ENCODE peak calls at places on chromosomes 1 and 21, in eight cellular contexts. I is HCT116, T is GM23338, A is GM12878, V is H1, H is HepG2, E is endothelial cell of umbilical vein, M is K562. K is an unnamed sample.

GRCh38 chr1:9877962-9878361 is 32.1 kb downstream of the CTNNBIP1 start:
- DNase-seq in I (peak), T (no peak), A (no peak), V (no peak), H (no peak), E (no peak), M (no peak), K (no peak)

GRCh38 chr1:70142120-70142519 is 63.3 kb downstream of the LRRC40 start:
- DNase-seq in I (no peak), T (peak), A (no peak), V (no peak), H (no peak), E (no peak), M (peak), K (no peak)

GRCh38 chr21:39316062-39316461 is 2.6 kb upstream of the BRWD1 start:
- DNase-seq in I (no peak), T (no peak), A (no peak), V (no peak), H (no peak), E (no peak), M (no peak), K (no peak)

GRCh38 chr1:156146006-156146748 is 7.2 kb upstream of the SEMA4A start:
- DNase-seq in I (peak), T (peak), A (peak), V (no peak), H (peak), E (peak), M (peak), K (no peak)

GRCh38 chr1:186325239-186325638 is 49.8 kb downstream of the TPR start:
- DNase-seq in I (peak), T (peak), A (no peak), V (no peak), H (peak), E (peak), M (peak), K (no peak)

GRCh38 chr21:32467291-32467690 is 54.8 kb downstream of the EVA1C start:
- DNase-seq in I (no peak), T (peak), A (no peak), V (no peak), H (no peak), E (no peak), M (no peak), K (no peak)

GRCh38 chr1:247367786-247368342 is 36.2 kb upstream of the ZNF496 start:
- DNase-seq in I (no peak), T (no peak), A (no peak), V (no peak), H (no peak), E (no peak), M (no peak), K (no peak)

GRCh38 chr1:39174400-39175081 is 30.0 kb upstream of the MACF1 start:
- DNase-seq in I (no peak), T (no peak), A (no peak), V (no peak), H (no peak), E (no peak), M (no peak), K (no peak)

GRCh38 chr1:236023926-236024565 is 40.8 kb downstream of the NID1 start:
- DNase-seq in I (no peak), T (no peak), A (no peak), V (no peak), H (no peak), E (no peak), M (no peak), K (no peak)

GRCh38 chr1:236018885-236019453 is 45.9 kb downstream of the NID1 start:
- DNase-seq in I (no peak), T (no peak), A (no peak), V (no peak), H (no peak), E (no peak), M (no peak), K (no peak)

GRCh38 chr1:236016782-236017400 is 48.0 kb downstream of the NID1 start:
- DNase-seq in I (no peak), T (no peak), A (no peak), V (no peak), H (no peak), E (no peak), M (no peak), K (no peak)

GRCh38 chr1:236021424-236022135 is 43.3 kb downstream of the NID1 start:
- DNase-seq in I (no peak), T (no peak), A (no peak), V (no peak), H (no peak), E (no peak), M (no peak), K (no peak)

GRCh38 chr1:236020359-236021000 is 44.4 kb downstream of the NID1 start:
- DNase-seq in I (no peak), T (no peak), A (no peak), V (no peak), H (no peak), E (no peak), M (no peak), K (no peak)
- TF ChIP-seq POLR2AphosphoS5 in I (no peak), T (no peak), A (no peak), V (no peak), H (no peak), E (no peak), M (no peak), K (no peak)

DNA sequence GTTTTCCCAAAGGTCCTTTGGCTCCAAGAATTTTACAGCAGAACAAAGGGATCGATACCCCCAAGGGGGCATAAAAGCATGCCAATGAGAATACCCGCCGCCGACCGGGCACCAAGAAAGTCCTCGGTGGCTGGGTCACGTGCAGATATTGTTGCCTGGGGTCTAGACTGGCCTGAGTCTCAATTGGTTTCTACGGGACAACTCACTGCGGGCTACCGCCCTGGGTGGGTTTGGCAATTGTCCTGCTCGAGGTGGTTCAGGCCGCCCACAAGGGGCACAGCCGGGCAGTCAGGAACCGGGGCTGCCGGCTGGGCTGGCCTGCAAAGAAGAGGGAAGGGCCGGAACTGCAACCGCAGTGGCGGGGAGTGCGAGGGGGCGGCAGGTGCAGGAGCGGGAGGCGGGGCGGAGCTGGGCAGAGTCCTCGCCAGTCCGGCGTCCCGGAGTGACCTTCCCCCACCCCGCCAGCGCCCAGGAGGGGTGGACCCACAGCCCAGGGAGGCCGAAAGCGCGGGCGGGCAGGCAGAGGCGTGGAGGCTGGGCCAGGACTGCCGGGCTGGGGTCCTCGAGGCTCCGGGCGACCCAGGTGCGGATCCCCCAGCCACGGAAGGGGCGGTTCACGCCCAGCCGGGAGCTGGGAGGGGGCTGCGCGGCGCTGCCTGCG is 926 bp upstream of the ATP1B1 start:
- DNase-seq in I (no peak), T (peak), A (no peak), V (peak), H (peak), E (peak), M (peak), K (no peak)
- TF ChIP-seq EZH2 in I (no peak), T (no peak), A (no peak), V (no peak), H (no peak), E (no peak), M (no peak), K (no peak)

DNA sequence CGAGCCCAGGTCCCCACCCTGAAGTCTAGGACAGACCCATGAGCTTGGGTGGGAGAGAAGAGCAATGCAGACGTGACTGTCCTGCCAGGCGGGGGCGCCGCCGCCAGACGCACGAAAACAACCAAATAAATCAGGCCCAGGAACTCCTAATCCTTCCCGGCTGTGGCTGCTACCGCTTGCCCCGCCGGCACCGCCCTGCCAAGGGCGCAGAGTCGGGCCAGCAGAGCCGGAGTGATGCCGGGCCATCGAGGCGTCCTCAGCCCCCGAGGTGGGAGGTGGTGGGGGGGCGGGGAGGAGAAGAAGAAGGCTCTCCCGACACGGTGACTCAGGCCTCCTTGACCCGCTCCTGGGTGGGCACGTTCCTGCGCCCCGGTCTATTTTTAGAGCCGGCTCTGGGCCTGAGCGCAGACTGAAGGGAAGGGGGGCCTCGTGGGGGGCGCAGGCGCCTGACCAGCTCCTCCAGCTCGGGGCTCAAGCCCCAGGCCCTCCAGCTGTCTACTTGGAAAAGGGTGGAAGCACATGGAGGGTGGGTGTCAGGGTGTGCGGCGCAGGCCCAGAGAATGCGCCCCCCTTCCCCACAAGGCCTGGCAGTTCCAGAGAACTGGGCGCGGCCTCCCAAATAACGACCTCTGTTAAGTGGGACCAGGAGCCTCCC is 10.8 kb upstream of the COL16A1 start:
- DNase-seq in I (no peak), T (peak), A (no peak), V (no peak), H (peak), E (peak), M (peak), K (no peak)
- H3K27ac ChIP-seq in I (peak), T (peak), A (no peak), V (no peak), H (peak), E (peak), M (no peak), K (no peak)

GRCh38 chr1:51636765-51637522 is 20.1 kb downstream of the OSBPL9 start:
- DNase-seq in I (peak), T (no peak), A (no peak), V (no peak), H (no peak), E (peak), M (no peak), K (no peak)
- TF ChIP-seq POLR2AphosphoS5 in I (peak), T (no peak), A (no peak), V (no peak), H (no peak), E (no peak), M (no peak), K (no peak)

GRCh38 chr1:15185617-15186016 is 32.1 kb downstream of the TMEM51 start:
- DNase-seq in I (no peak), T (no peak), A (no peak), V (no peak), H (no peak), E (no peak), M (no peak), K (no peak)
- TF ChIP-seq EZH2 in I (no peak), T (no peak), A (no peak), V (no peak), H (no peak), E (no peak), M (no peak), K (no peak)

DNA sequence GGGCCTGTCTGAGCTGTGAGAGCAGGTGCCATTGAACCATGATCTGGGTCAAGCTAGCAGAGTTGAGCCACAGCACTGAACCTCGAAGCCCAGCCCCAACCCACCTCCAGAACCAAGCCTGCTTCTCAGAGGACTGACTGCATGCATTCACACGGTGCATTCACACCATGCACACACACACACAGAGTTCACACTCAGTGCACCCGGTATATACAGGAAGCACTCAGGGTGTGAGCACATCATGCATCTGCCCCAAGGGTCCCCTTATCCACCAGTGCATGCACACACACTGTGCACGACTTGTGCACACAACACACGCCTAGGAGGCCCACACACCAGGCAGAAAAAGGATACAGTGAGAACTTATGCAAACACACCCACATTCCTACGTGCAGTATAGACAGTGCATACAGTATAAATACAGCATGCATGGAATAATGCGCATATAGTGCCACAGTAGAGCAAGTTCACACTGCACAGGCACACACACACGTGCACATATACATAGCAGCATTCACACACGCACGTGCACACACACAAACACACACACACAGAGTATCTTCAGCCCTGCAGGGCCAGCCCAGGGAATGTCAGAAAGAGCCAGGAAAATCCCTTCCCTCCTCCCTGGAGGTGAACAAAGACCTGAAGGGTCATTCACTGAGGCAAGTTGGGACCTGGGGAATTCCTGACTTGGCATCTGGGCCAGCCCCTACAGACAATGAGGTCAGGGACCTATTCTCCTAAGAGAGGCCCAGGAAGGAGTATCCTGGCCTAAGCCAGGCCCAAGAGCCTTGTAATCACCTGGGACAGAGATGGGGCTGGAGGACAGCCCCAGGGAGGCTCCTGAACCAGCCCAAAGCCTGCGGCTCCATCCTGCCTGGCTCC is 42.1 kb downstream of the CAMK2N1 start:
- DNase-seq in I (no peak), T (peak), A (no peak), V (no peak), H (peak), E (no peak), M (no peak), K (no peak)
- H3K27ac ChIP-seq in I (no peak), T (no peak), A (no peak), V (no peak), H (no peak), E (no peak), M (no peak), K (no peak)

DNA sequence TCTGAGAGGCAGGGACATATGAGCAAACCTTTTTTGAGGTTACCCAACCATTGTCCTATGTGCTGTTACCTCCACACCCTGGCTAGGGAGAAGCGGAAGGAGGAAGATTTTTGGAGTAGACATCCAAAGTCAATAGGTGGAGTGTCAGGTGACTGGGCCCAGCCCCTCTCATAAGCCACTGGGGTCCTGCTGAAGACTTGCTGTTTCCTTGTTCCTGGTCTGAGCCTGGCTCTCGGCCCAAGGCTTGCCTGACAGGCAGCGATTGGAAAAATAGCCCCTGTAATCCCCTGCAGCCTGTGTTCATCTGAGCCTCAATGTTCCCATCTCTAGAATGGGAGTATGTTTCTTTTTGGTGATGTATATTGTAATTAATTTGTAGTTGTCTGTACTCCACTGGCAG is 6.9 kb upstream of the PIGR start:
- DNase-seq in I (no peak), T (no peak), A (no peak), V (no peak), H (no peak), E (no peak), M (no peak), K (no peak)
- TF ChIP-seq POLR2AphosphoS5 in I (no peak), T (no peak), A (no peak), V (no peak), H (no peak), E (no peak), M (no peak), K (no peak)